ENCODE peak calls at places on chromosome 19, in four cellular contexts. E is pons, S is mammary epithelial cell, C is NCI-H510A treated with DMSO at 0.1 percent for 48 hours. U is an unnamed sample.

GRCh38 chr19:35852029-35852780 is at the start of gene NPHS1:
- DNase-seq in C (no peak), E (no peak), S (no peak), U (no peak)

GRCh38 chr19:38944981-38945506 is 14.3 kb downstream of the MRPS12 start:
- DNase-seq in C (no peak), E (no peak), S (no peak), U (peak)

GRCh38 chr19:33522371-33522662 is 726 bp upstream of the PEPD start:
- DNase-seq in C (no peak), S (no peak), E (no peak), U (no peak)

GRCh38 chr19:1206733-1207301 is 1.2 kb downstream of the STK11 start:
- DNase-seq in S (no peak), E (no peak), C (no peak), U (no peak)

GRCh38 chr19:1745589-1746031 is 7.7 kb upstream of the ONECUT3 start:
- DNase-seq in E (no peak), S (no peak), C (no peak), U (no peak)

GRCh38 chr19:49443366-49444099 is 2.2 kb upstream of the SLC17A7 start:
- DNase-seq in S (peak), C (peak), E (peak), U (peak)

GRCh38 chr19:51107406-51108065 is 673 bp downstream of the CTU1 start:
- DNase-seq in C (no peak), S (no peak), E (no peak), U (no peak)

GRCh38 chr19:54959840-54960239 is 6.3 kb upstream of the NLRP2 start:
- DNase-seq in C (no peak), E (no peak), S (no peak), U (no peak)

GRCh38 chr19:32642771-32643170 is 32.2 kb downstream of the ANKRD27 start:
- DNase-seq in E (no peak), C (no peak), S (no peak), U (no peak)

GRCh38 chr19:47681388-47681787 is 31.8 kb upstream of the EHD2 start:
- DNase-seq in S (no peak), E (no peak), C (no peak), U (no peak)

GRCh38 chr19:32718286-32718685 is 1.3 kb upstream of the TDRD12 start:
- DNase-seq in S (no peak), E (no peak), C (no peak), U (no peak)

GRCh38 chr19:2668188-2668763 is 34.2 kb downstream of the GNG7 start:
- DNase-seq in E (no peak), C (no peak), S (no peak), U (no peak)

GRCh38 chr19:44113784-44114390 is 688 bp downstream of the ZNF225 start:
- DNase-seq in S (peak), E (no peak), C (no peak), U (no peak)

GRCh38 chr19:11675569-11675968 is 63.2 kb downstream of the ZNF823 start:
- DNase-seq in E (no peak), S (no peak), C (no peak), U (no peak)

GRCh38 chr19:35223856-35224505 is 4.6 kb downstream of the FAM187B start:
- DNase-seq in C (no peak), S (peak), E (no peak), U (no peak)

GRCh38 chr19:45069056-45069455 is 7.2 kb downstream of the ZNF296 start:
- DNase-seq in S (peak), E (no peak), C (no peak), U (no peak)

GRCh38 chr19:46718934-46719551 is 2.1 kb upstream of the PRKD2 start:
- DNase-seq in C (no peak), E (no peak), S (no peak), U (no peak)

GRCh38 chr19:45578861-45579260 is 5.7 kb downstream of the OPA3 start:
- DNase-seq in E (no peak), C (no peak), S (no peak), U (no peak)

GRCh38 chr19:55165952-55166529 is 372 bp downstream of the DNAAF3 start:
- DNase-seq in S (peak), E (peak), C (peak), U (peak)

GRCh38 chr19:1069009-1069779 is 2.2 kb downstream of the ARHGAP45 start:
- DNase-seq in C (no peak), E (peak), S (no peak), U (no peak)

GRCh38 chr19:35114656-35115537 is 726 bp upstream of the FXYD3 start:
- DNase-seq in E (peak), S (peak), C (no peak), U (peak)

GRCh38 chr19:1650627-1651009 is 1.8 kb downstream of the TCF3 start:
- DNase-seq in C (no peak), S (no peak), E (no peak), U (no peak)

GRCh38 chr19:55424518-55424917 is 16.9 kb upstream of the UBE2S start:
- DNase-seq in S (no peak), C (no peak), E (no peak), U (no peak)